ENCODE peak calls at places on chromosomes 1 and 21, in four cellular contexts. J is GM12878, F is stomach, H is thyroid gland. K is an unnamed sample.

GRCh38 chr1:76620371-76620770 is 246.9 kb upstream of the ST6GALNAC5 start:
- DNase-seq in J (no peak), F (no peak), H (no peak), K (no peak)

GRCh38 chr1:47656719-47657685 is 219.2 kb downstream of the FOXD2 start:
- DNase-seq in F (peak; percentile 25), J (no peak), H (peak; percentile 13), K (no peak)

GRCh38 chr1:25117233-25117823 is 115.0 kb downstream of the SYF2 start:
- DNase-seq in H (no peak), F (peak; percentile 38), J (no peak), K (no peak)

GRCh38 chr1:99570486-99571089 is 75.3 kb upstream of the PALMD start:
- DNase-seq in J (no peak), H (no peak), F (no peak), K (no peak)

GRCh38 chr1:54516249-54516920 is 31.6 kb upstream of the ACOT11 start:
- DNase-seq in F (no peak), J (no peak), H (no peak), K (no peak)

GRCh38 chr21:34644815-34645214 is 24.0 kb upstream of the CLIC6 start:
- DNase-seq in F (peak; percentile 74), J (no peak), H (peak; percentile 74), K (no peak)

GRCh38 chr1:44303532-44303931 is 51.5 kb downstream of the ERI3 start:
- DNase-seq in F (no peak), J (no peak), H (no peak), K (no peak)

GRCh38 chr21:46384556-46384955 is 60.6 kb downstream of the PCNT start:
- DNase-seq in J (no peak), H (no peak), F (no peak), K (no peak)

GRCh38 chr1:12434174-12434573 is 183.8 kb downstream of the DHRS3 start:
- DNase-seq in F (no peak), H (peak; percentile 47), J (peak; percentile 73), K (peak; percentile 21)

GRCh38 chr1:111745670-111746613 is 6.7 kb upstream of the INKA2 start:
- DNase-seq in H (no peak), F (no peak), J (no peak), K (no peak)

GRCh38 chr1:203215573-203215972 is 13.9 kb downstream of the CHIT1 start:
- DNase-seq in F (no peak), H (peak; percentile 33), J (no peak), K (no peak)

GRCh38 chr1:247452447-247453039 is 5.4 kb downstream of the OR2B11 start:
- DNase-seq in J (no peak), H (no peak), F (no peak), K (no peak)

GRCh38 chr21:29303301-29303700 is 4.6 kb downstream of the BACH1 start:
- DNase-seq in F (no peak), J (no peak), H (no peak), K (no peak)

GRCh38 chr1:119136401-119136800 is 4.1 kb downstream of the WARS2 start:
- DNase-seq in F (no peak), H (no peak), J (no peak), K (no peak)

DNA sequence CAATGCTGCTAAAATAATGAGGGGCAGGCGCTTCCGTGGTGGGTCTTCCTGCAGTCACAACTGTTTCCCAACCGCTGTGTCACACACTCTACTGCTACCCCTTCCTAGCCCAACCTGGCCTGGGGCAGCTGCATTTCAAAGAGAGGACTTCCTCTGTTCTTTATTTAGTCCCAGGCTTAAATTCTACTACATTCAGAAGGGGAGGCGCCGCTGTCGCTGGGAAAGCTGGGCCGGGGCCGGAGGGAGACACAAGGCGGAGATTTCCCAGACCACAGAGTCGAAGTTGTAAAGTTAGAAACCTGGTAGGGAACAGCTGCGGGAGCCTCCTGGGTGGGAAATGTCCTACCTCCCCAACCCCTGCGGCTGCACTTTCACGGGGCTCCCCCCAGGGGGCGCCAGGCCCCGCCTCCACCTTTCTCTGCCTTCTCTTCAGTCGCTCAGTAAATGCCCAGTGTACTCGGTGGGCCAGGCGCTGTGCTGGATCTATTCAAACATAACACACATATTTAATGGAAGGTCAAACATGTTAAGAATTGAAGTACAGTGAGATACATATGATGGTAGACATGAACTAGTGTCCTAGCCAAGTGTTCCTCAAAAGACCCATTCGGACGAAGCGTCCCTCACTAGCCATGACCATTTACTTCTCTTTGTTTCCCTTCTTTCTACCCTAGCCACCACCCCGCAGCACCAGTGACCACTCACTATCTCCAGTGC is 23.1 kb downstream of the DYRK3 start:
- DNase-seq in H (no peak), J (no peak), F (peak; percentile 44), K (peak; percentile 35)
- TF ChIP-seq POLR2A in H (no peak), J (no peak), F (no peak), K (no peak)

GRCh38 chr1:209490013-209490412 is 93.5 kb upstream of the CAMK1G start:
- DNase-seq in J (no peak), H (no peak), F (no peak), K (no peak)

GRCh38 chr1:209493584-209493983 is 89.9 kb upstream of the CAMK1G start:
- DNase-seq in H (no peak), J (no peak), F (no peak), K (no peak)

GRCh38 chr1:209491031-209491430 is 92.5 kb upstream of the CAMK1G start:
- DNase-seq in H (no peak), J (no peak), F (no peak), K (no peak)

GRCh38 chr1:209491897-209492296 is 91.6 kb upstream of the CAMK1G start:
- DNase-seq in H (no peak), J (no peak), F (no peak), K (no peak)

GRCh38 chr1:209491496-209491895 is 92.0 kb upstream of the CAMK1G start:
- DNase-seq in J (no peak), F (no peak), H (no peak), K (no peak)
- TF ChIP-seq POLR2A in J (no peak), F (no peak), H (no peak), K (no peak)

GRCh38 chr1:65278344-65279091 is 30.8 kb upstream of the DNAJC6 start:
- DNase-seq in J (no peak), F (no peak), H (no peak), K (no peak)

GRCh38 chr1:65279092-65279448 is 30.3 kb upstream of the DNAJC6 start:
- DNase-seq in H (no peak), J (no peak), F (no peak), K (no peak)

GRCh38 chr1:65277605-65278343 is 31.6 kb upstream of the DNAJC6 start:
- DNase-seq in H (no peak), J (no peak), F (no peak), K (no peak)

GRCh38 chr1:65284229-65284628 is 25.1 kb upstream of the DNAJC6 start:
- DNase-seq in J (no peak), F (no peak), H (no peak), K (no peak)

GRCh38 chr1:65281846-65282245 is 27.5 kb upstream of the DNAJC6 start:
- DNase-seq in F (no peak), H (peak; percentile 91), J (no peak), K (no peak)
- TF ChIP-seq POLR2A in F (no peak), H (no peak), J (no peak), K (no peak)

GRCh38 chr1:16017461-16018303 is at the start of gene HSPB7:
- DNase-seq in J (no peak), F (peak; percentile 81), H (peak; percentile 36), K (no peak)
- TF ChIP-seq POLR2A in J (no peak), F (no peak), H (no peak), K (no peak)

GRCh38 chr1:16613185-16614147 is at the start of gene NBPF1:
- DNase-seq in J (peak; percentile 56), H (peak; percentile 99), F (peak; percentile 99), K (peak; percentile 98)
- TF ChIP-seq POLR2A in J (peak; percentile 74), H (peak; percentile 81), F (no peak), K (peak; percentile 99)

DNA sequence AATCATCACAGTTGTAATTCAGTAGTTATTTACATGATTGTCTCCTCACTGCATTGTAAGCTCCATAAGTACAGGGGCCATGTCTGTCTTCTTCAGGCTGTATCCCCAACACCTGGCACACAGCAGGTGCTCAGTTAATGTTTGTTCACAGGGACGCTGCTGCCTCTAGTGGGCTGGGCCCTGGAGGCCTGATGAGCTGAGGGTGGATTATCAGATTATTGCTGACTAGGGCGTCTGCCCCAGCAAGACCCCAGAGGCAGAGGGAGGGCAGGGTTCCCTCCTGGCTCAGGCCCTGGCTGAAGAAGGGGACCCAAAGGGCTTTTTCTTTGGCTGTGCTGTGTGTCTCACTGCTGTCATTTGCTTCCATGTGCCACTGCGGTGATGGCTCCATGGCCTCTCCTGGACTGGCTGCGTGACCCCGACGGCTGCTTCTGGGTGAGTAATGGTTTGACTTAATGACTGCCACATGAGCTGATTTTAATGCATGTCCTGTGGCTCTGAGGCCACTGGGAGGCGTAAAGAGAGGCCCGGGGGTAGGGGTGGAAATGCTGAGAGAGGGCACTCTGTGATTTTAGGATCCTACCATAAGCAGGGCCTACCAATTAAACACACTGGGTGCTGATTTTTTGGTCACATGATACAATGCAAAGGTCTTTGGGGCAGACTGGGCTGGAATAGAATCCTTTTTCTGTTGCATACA is 20.8 kb upstream of the EPB41 start:
- DNase-seq in F (no peak), H (no peak), J (no peak), K (no peak)
- TF ChIP-seq POLR2A in F (no peak), H (no peak), J (no peak), K (no peak)

GRCh38 chr1:156744786-156745419 is 4.0 kb upstream of the MRPL24 start:
- DNase-seq in H (no peak), F (no peak), J (no peak), K (no peak)

GRCh38 chr1:156742017-156742416 is 1.1 kb upstream of the MRPL24 start:
- DNase-seq in F (no peak), J (no peak), H (no peak), K (no peak)

GRCh38 chr1:156744344-156744743 is 3.5 kb upstream of the MRPL24 start:
- DNase-seq in F (no peak), H (no peak), J (no peak), K (no peak)

GRCh38 chr1:156742801-156743200 is 1.9 kb upstream of the MRPL24 start:
- DNase-seq in F (no peak), J (no peak), H (no peak), K (no peak)

GRCh38 chr1:156743367-156744302 is 2.7 kb upstream of the MRPL24 start:
- DNase-seq in F (no peak), J (no peak), H (no peak), K (no peak)
- TF ChIP-seq POLR2A in F (no peak), J (peak; percentile 33), H (no peak), K (no peak)